ENCODE peak calls at places on chromosomes 16 and 17, in five cellular contexts. E is lower lobe of right lung, F is heart right ventricle, Z is pancreas, Y is heart left ventricle. I is an unnamed sample. For H3K4me1, the result is how much of the 10 kb centered on the place peaks cover.

GRCh38 chr17:42178817-42179216 is 2.1 kb downstream of the KCNH4 start:
- DNase-seq in Y (no peak), Z (no peak), F (no peak), E (no peak), I (no peak)

GRCh38 chr16:740459-740763 is 386 bp downstream of the CIAO3 start:
- DNase-seq in E (peak), F (no peak), Z (peak), Y (no peak), I (no peak)

GRCh38 chr17:74190154-74190553 is 13.3 kb upstream of the RPL38 start:
- DNase-seq in Z (no peak), F (no peak), E (no peak), Y (no peak), I (no peak)

GRCh38 chr16:4924593-4925378 is 12.2 kb downstream of the PPL start:
- DNase-seq in F (no peak), E (peak), Y (no peak), Z (no peak), I (no peak)

GRCh38 chr16:3468501-3468900 is 25.0 kb downstream of the NAA60 start:
- DNase-seq in Z (no peak), Y (no peak), E (no peak), F (no peak), I (no peak)

GRCh38 chr16:68707341-68708152 is 29.5 kb upstream of the CDH1 start:
- DNase-seq in Z (peak), Y (no peak), F (no peak), E (peak), I (no peak)

GRCh38 chr16:87856796-87857228 is 12.5 kb downstream of the SLC7A5 start:
- DNase-seq in Y (no peak), Z (peak), F (no peak), E (no peak), I (no peak)

GRCh38 chr17:81794509-81794908 is 9.4 kb upstream of the GCGR start:
- DNase-seq in Y (no peak), E (peak), Z (peak), F (no peak), I (no peak)

GRCh38 chr16:30084096-30084815 is 7.5 kb downstream of the TBX6 start:
- DNase-seq in F (no peak), Y (no peak), Z (peak), E (no peak), I (no peak)

GRCh38 chr17:57290955-57291354 is 34.6 kb downstream of the MSI2 start:
- DNase-seq in Z (no peak), F (no peak), E (no peak), Y (no peak), I (no peak)

GRCh38 chr17:42564815-42565522 is 1.9 kb upstream of the MLX start:
- DNase-seq in E (no peak), F (no peak), Z (peak), Y (no peak), I (no peak)

GRCh38 chr16:50311134-50311528 is 44.8 kb downstream of the ADCY7 start:
- DNase-seq in Y (no peak), Z (no peak), E (no peak), F (no peak), I (no peak)

GRCh38 chr17:82384730-82385429 is 13.3 kb downstream of the UTS2R start:
- DNase-seq in F (peak), Z (peak), E (peak), Y (peak), I (peak)

GRCh38 chr17:69450857-69451410 is 36.4 kb downstream of the MAP2K6 start:
- DNase-seq in E (no peak), F (no peak), Y (no peak), Z (no peak), I (no peak)

GRCh38 chr16:75763250-75763649 is 37.0 kb upstream of the CPHXL start:
- DNase-seq in E (no peak), Y (no peak), F (no peak), Z (no peak), I (no peak)

GRCh38 chr16:59046335-59046734 is 312.2 kb upstream of the GOT2 start:
- DNase-seq in F (no peak), Y (no peak), E (no peak), Z (no peak), I (no peak)

GRCh38 chr16:75660726-75661302 is 13.2 kb downstream of the TERF2IP start:
- DNase-seq in Y (no peak), Z (no peak), F (no peak), E (no peak), I (no peak)

GRCh38 chr17:19306160-19307111 is 56.1 kb downstream of the B9D1 start:
- DNase-seq in Z (no peak), Y (no peak), E (peak), F (no peak), I (no peak)

GRCh38 chr16:31430380-31431052 is 2.4 kb upstream of the COX6A2 start:
- DNase-seq in Y (no peak), E (no peak), F (no peak), Z (peak), I (peak)

GRCh38 chr16:21159281-21159951 is 942 bp downstream of the LDAF1 start:
- DNase-seq in F (peak), Z (peak), E (peak), Y (peak), I (peak)

GRCh38 chr16:82633964-82634600 is 7.3 kb downstream of the CDH13 start:
- DNase-seq in F (no peak), Z (no peak), E (no peak), Y (peak), I (peak)

GRCh38 chr16:2953706-2954105 is 10.4 kb upstream of the KREMEN2 start:
- DNase-seq in Z (peak), Y (no peak), E (no peak), F (no peak), I (no peak)

GRCh38 chr16:4882633-4883285 is 35.5 kb downstream of the UBN1 start:
- DNase-seq in F (peak), E (no peak), Z (peak), Y (peak), I (no peak)

DNA sequence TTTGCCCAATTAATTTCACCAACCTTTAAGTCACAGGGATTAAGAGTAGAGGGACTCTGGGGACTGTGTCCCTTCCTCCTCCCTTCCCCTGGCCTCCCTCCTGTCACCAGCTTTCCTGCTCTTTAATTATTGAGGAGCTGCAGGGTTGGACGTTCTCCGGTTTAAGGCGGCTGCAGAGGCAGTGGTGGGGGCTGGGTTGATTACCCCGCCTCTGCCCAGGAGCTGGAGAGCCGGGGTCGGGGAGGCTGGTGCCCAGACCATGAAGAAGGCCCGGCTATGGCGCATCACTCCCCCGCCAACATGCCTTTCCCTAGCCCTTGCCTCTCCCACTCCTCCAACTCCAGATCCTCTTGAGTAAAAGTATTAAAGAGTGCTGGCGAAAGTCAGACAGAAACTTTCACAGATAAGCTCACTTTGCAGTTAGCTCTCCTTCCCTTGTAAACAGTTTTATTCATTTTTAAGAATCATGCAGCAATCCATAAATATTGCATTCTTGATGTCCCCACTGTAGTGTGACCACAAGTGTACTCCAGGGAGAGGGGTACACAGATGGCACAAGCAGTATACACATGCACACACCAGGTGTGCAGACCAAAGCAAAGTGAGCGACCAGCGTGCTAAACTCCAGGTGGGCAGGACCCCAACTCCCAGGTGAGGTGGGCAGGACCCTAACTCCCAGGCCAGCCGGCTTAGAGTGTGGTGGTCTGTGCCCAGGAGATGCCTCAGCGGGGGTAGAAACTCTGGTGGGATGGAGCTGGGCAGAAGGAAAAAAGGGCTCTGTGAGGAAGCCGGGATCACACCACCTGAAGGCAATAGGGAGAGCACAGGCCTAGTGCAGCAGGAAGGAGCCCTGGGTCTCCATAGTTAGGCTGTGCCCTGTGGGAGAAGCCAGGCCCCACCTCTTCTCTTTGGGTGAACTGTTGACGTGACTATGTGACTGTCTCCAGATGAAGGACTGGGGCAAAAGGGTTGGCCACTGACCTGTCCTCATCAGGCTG is 1.3 kb upstream of the FOXJ1 start:
- DNase-seq in Z (no peak), E (no peak), Y (no peak), F (no peak), I (no peak)
- H3K4me1 ChIP-seq in Z (under half), E (half or more), Y (under half), F (under half), I (under half)

GRCh38 chr17:79991140-79991923 is 44.3 kb downstream of the TBC1D16 start:
- DNase-seq in F (peak), Z (peak), E (peak), Y (peak), I (no peak)

GRCh38 chr17:79989106-79989835 is 46.4 kb downstream of the TBC1D16 start:
- DNase-seq in F (no peak), E (no peak), Y (no peak), Z (peak), I (no peak)

GRCh38 chr17:79988163-79988971 is 47.3 kb downstream of the TBC1D16 start:
- DNase-seq in E (peak), F (no peak), Y (no peak), Z (peak), I (no peak)

GRCh38 chr17:79990704-79991103 is 45.0 kb downstream of the TBC1D16 start:
- DNase-seq in E (no peak), F (no peak), Y (no peak), Z (peak), I (no peak)

GRCh38 chr17:79990051-79990592 is 45.5 kb downstream of the TBC1D16 start:
- DNase-seq in Y (no peak), F (no peak), Z (peak), E (no peak), I (no peak)
- H3K4me1 ChIP-seq in Y (under half), F (under half), Z (under half), E (under half), I (under half)

GRCh38 chr16:14373406-14373805 is 256.7 kb downstream of the PARN start:
- DNase-seq in Z (no peak), E (no peak), F (no peak), Y (no peak), I (no peak)
- H3K4me1 ChIP-seq in Z (under half), E (under half), F (under half), Y (under half), I (under half)

GRCh38 chr16:84810518-84811273 is 9.1 kb upstream of the CRISPLD2 start:
- DNase-seq in Z (peak), E (no peak), F (no peak), Y (peak), I (peak)
- H3K4me1 ChIP-seq in Z (under half), E (under half), F (under half), Y (under half), I (under half)

DNA sequence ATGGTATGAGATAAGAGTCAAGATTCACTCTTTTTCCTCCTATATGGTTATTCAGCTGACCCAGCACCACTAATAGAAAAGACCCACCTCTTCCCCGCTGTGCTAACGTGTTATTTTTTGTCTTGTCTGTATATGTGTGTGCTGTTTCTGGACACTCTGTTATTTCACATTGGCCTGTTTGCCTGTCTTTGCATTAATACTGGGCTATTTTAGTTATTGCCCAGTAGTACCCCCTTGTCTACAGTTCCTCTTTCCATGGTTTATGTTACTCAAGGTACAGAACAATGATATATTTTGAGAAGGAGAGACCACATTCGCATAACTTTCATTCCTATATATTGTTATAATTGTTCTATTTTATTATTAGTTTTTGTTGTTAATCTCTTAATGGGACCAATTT is 74.0 kb upstream of the SIAH1 start:
- DNase-seq in Z (no peak), E (no peak), F (no peak), Y (no peak), I (no peak)
- H3K4me1 ChIP-seq in Z (under half), E (under half), F (under half), Y (under half), I (under half)

I was measured in tibial artery.